ENCODE peak calls at places on chromosomes 1 and 21, in five cellular contexts. H is naive thymus-derived CD4-positive, alpha-beta T cell; R is NT2/D1; J is WERI-Rb-1; N is right lobe of liver. S is an unnamed sample.
A peak's percentile ranks its signal among the peaks of the same experiment; 100 is the strongest.

GRCh38 chr1:205525495-205526285 is 21.2 kb downstream of the CDK18 start:
- DNase-seq in H (no peak), N (no peak), J (no peak), R (no peak), S (no peak)

GRCh38 chr1:162772571-162773154 is 17.8 kb upstream of the HSD17B7 start:
- DNase-seq in N (no peak), H (no peak), R (no peak), J (no peak), S (no peak)

GRCh38 chr1:203480525-203481084 is 5.0 kb downstream of the PRELP start:
- DNase-seq in R (peak; percentile 57), J (peak; percentile 54), H (no peak), N (peak; percentile 55), S (peak; percentile 65)

GRCh38 chr1:241717975-241718374 is 65.9 kb downstream of the WDR64 start:
- DNase-seq in R (no peak), N (no peak), H (no peak), J (no peak), S (no peak)

GRCh38 chr1:226625832-226626576 is 77.4 kb downstream of the STUM start:
- DNase-seq in R (no peak), N (peak; percentile 43), H (no peak), J (no peak), S (no peak)

GRCh38 chr1:66168467-66168887 is 365.5 kb upstream of the SGIP1 start:
- DNase-seq in R (no peak), J (no peak), H (no peak), N (no peak), S (no peak)

GRCh38 chr1:201190005-201190404 is 619 bp upstream of the IGFN1 start:
- DNase-seq in R (no peak), H (no peak), N (no peak), J (peak; percentile 79), S (no peak)

GRCh38 chr1:1176931-1177330 is 3.3 kb downstream of the TTLL10 start:
- DNase-seq in N (no peak), R (no peak), J (no peak), H (no peak), S (no peak)

GRCh38 chr1:81179239-81179638 is 621.5 kb upstream of the ADGRL2 start:
- DNase-seq in N (no peak), R (no peak), H (no peak), J (no peak), S (no peak)

GRCh38 chr1:116489231-116489697 is 81.6 kb downstream of the CD58 start:
- DNase-seq in N (no peak), H (no peak), J (no peak), R (no peak), S (no peak)

GRCh38 chr1:239566074-239566473 is 179.7 kb downstream of the CHRM3 start:
- DNase-seq in N (no peak), J (no peak), H (no peak), R (no peak), S (no peak)

GRCh38 chr1:199226163-199226562 is 587.3 kb downstream of the PTPRC start:
- DNase-seq in R (no peak), H (peak; percentile 18), N (no peak), J (no peak), S (no peak)

GRCh38 chr1:115426271-115426771 is 88.3 kb upstream of the NGF start:
- DNase-seq in J (no peak), H (no peak), R (no peak), N (peak; percentile 53), S (peak; percentile 37)

GRCh38 chr21:41750051-41750450 is 16.8 kb downstream of the RIPK4 start:
- DNase-seq in J (no peak), H (no peak), N (no peak), R (no peak), S (no peak)
- H3K36me3 ChIP-seq in J (peaks cover 25% of the 10 kb centered on the region), H (no peaks in the 10 kb centered on the region), N (peaks cover 30% of the 10 kb centered on the region), R (peaks cover 17% of the 10 kb centered on the region), S (no peaks in the 10 kb centered on the region)

DNA sequence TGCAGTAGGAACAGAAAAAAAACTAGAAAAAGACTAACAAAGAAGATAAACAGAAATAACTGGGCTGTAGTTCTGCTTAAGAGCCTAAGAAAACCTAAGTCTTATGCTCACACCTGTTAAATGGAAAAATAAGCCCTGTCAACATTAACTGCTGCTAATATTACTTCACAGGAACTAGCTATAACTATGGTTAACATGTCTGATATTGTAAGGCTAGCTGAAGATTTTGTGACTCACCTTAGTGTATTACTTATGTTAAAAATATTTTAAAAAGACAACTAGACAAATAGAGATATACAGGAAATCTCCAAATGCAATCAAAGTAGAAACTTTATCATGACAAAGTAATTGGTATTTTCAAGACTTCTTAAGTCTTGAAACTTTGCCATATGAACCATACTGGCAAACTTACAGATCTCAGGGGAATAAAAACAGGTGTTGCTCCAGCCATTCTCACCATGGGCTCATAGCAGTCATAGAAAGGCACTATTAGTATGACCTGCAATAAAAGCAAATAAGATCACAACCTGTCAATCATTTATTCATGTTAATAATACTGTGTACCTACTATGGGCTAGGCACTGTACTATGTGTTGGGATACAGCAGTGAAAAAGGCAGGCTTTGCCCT is 30.7 kb downstream of the KYAT3 start:
- DNase-seq in N (no peak), J (no peak), R (no peak), H (no peak), S (no peak)
- H3K36me3 ChIP-seq in N (peaks cover 67% of the 10 kb centered on the region), J (peaks cover 25% of the 10 kb centered on the region), R (peaks cover 79% of the 10 kb centered on the region), H (peaks cover 7% of the 10 kb centered on the region), S (peaks cover 21% of the 10 kb centered on the region)

DNA sequence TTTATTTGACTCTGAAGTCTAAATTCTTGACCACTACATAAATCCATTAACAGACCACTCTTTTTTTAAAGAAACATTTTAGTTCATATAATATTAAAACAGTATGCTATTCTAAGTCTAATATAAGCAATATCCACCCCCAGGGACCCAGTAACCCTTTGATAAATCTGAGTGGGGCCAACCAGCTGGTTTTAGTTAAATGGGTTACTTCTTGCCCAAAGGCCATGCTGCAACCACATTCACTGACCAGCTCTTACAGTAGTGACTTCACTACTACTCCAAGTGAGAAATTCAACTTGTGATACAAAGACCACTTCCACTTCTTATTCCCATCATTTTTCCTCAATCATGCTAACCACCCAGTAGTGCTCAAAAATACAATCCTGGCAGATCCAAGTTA is 20.5 kb downstream of the FUBP1 start:
- DNase-seq in N (no peak), H (no peak), J (no peak), R (no peak), S (no peak)
- H3K36me3 ChIP-seq in N (peaks cover 95% of the 10 kb centered on the region), H (peaks cover 83% of the 10 kb centered on the region), J (peaks cover 96% of the 10 kb centered on the region), R (peaks cover 100% of the 10 kb centered on the region), S (peaks cover 52% of the 10 kb centered on the region)

GRCh38 chr1:222995620-222996306 is 147.3 kb downstream of the TLR5 start:
- DNase-seq in J (no peak), N (no peak), H (no peak), R (no peak), S (no peak)
- H3K36me3 ChIP-seq in J (no peaks in the 10 kb centered on the region), N (no peaks in the 10 kb centered on the region), H (no peaks in the 10 kb centered on the region), R (peaks cover 4% of the 10 kb centered on the region), S (no peaks in the 10 kb centered on the region)

GRCh38 chr1:55192093-55192492 is 23.1 kb downstream of the USP24 start:
- DNase-seq in J (no peak), N (no peak), H (no peak), R (no peak), S (no peak)

GRCh38 chr1:55185832-55186231 is 29.3 kb downstream of the USP24 start:
- DNase-seq in N (no peak), H (no peak), J (no peak), R (no peak), S (no peak)

GRCh38 chr1:55194851-55195250 is 20.3 kb downstream of the USP24 start:
- DNase-seq in J (no peak), R (no peak), H (no peak), N (no peak), S (no peak)

GRCh38 chr1:55188909-55189308 is 26.3 kb downstream of the USP24 start:
- DNase-seq in N (no peak), J (no peak), R (no peak), H (no peak), S (no peak)

GRCh38 chr1:55190092-55190491 is 25.1 kb downstream of the USP24 start:
- DNase-seq in N (no peak), R (no peak), J (no peak), H (no peak), S (no peak)
- H3K36me3 ChIP-seq in N (no peaks in the 10 kb centered on the region), R (peaks cover 9% of the 10 kb centered on the region), J (no peaks in the 10 kb centered on the region), H (no peaks in the 10 kb centered on the region), S (no peaks in the 10 kb centered on the region)

DNA sequence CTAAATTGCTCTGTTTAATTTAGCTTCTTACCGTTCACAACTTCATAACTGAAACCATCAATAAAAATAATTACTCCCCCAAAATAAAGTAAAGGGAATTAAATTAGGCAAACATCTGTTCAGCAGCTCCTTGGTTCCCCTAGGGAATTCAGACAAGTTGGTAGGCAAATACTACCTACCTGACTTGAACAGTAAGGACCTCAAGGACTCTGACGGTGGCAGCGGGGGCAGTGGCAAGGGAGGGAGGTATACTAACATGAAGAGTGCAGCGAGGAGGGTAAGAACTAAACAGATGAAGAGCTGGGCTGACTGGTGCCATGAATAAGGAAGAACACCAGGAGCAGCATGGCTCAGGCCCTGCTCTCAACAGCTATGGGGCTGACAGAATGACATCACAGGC is 33.2 kb downstream of the MTOR start:
- DNase-seq in R (no peak), H (no peak), N (no peak), J (no peak), S (no peak)
- H3K36me3 ChIP-seq in R (peaks cover 76% of the 10 kb centered on the region), H (peaks cover 41% of the 10 kb centered on the region), N (peaks cover 58% of the 10 kb centered on the region), J (peaks cover 78% of the 10 kb centered on the region), S (peaks cover 57% of the 10 kb centered on the region)

GRCh38 chr21:45419162-45419561 is 14.2 kb downstream of the COL18A1 start:
- DNase-seq in H (no peak), R (no peak), N (no peak), J (no peak), S (no peak)

GRCh38 chr21:45417256-45417950 is 12.4 kb downstream of the COL18A1 start:
- DNase-seq in R (no peak), J (no peak), H (no peak), N (no peak), S (no peak)

GRCh38 chr21:45420061-45420521 is 15.1 kb downstream of the COL18A1 start:
- DNase-seq in J (no peak), H (no peak), N (no peak), R (no peak), S (no peak)

GRCh38 chr21:45417951-45418300 is 13.0 kb downstream of the COL18A1 start:
- DNase-seq in N (no peak), R (no peak), J (no peak), H (no peak), S (no peak)

DNA sequence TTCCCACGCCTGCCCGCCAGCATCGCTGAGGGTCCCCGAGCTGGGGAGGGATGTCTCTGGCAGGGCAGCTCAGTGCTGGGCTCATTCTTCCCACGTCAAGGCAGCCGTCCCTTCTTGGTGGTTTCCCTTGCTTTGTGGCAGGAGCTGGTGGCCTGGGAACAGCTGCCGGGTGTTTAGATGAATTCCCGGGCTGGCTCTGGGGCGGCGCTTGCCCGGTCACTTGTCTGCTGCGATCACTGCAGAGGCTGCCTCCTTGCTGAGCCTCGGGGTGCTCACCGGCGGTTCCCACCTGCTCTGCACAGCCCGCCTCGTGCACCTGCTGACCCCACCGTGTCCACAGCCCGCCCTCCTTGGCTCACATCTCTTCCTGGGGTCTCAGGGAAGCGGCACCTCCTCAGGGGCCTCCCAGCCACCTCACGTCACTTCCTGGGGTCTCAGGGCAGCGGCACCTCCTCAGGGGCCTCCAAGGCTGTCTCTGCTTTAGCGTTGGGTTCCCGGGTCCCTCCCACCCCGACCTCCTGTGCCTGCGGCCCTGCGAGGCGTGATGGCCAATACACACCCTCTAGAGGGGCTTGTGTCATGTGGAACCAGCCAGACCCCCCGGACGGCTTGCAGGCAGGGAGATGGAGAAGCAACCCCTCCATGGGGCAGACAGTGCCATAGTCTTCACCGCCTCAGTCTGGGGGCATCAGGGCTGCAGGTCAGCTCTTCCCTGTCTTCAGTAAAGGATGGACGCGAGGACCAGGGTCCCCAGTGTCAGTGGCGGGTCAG is 13.5 kb downstream of the COL18A1 start:
- DNase-seq in H (no peak), R (no peak), J (no peak), N (no peak), S (no peak)
- H3K36me3 ChIP-seq in H (no peaks in the 10 kb centered on the region), R (peaks cover 96% of the 10 kb centered on the region), J (no peaks in the 10 kb centered on the region), N (no peaks in the 10 kb centered on the region), S (no peaks in the 10 kb centered on the region)

S was measured in thoracic aorta.